ENCODE peak calls at places on chromosomes 6 and 20, in nine cellular contexts. N, P, Z, I, V, E, K, A and C are unnamed samples.

GRCh38 chr6:83708970-83709747 is at the start of gene SNAP91:
- DNase-seq in P (no peak), K (no peak), I (no peak), Z (no peak), V (no peak), N (peak; percentile 83), A (no peak), E (peak; percentile 43), C (no peak)

GRCh38 chr6:31972709-31973350 is 892 bp upstream of the DXO start:
- DNase-seq in V (no peak), N (no peak), E (no peak), A (no peak), K (peak; percentile 35), P (no peak), I (no peak), Z (no peak), C (no peak)

GRCh38 chr20:15938847-15939246 is 634.4 kb downstream of the KIF16B start:
- DNase-seq in Z (no peak), K (no peak), A (no peak), V (no peak), P (no peak), E (no peak), I (no peak), N (no peak), C (no peak)

GRCh38 chr6:15089569-15090144 is 156.2 kb upstream of the JARID2 start:
- DNase-seq in K (no peak), E (peak; percentile 80), N (peak; percentile 19), A (peak; percentile 89), Z (peak; percentile 28), V (peak; percentile 79), P (no peak), I (no peak), C (no peak)

GRCh38 chr20:37327748-37328147 is 18.2 kb upstream of the SRC start:
- DNase-seq in N (no peak), K (no peak), P (no peak), E (no peak), I (no peak), Z (peak; percentile 93), V (no peak), A (no peak), C (peak; percentile 41)

GRCh38 chr6:165663283-165663735 is 268 bp upstream of the PDE10A start:
- DNase-seq in Z (peak; percentile 49), A (no peak), E (no peak), K (peak; percentile 46), N (no peak), V (no peak), P (no peak), I (no peak), C (no peak)

GRCh38 chr20:8490076-8490830 is 358.2 kb downstream of the PLCB1 start:
- DNase-seq in V (no peak), N (no peak), E (no peak), P (no peak), A (no peak), K (no peak), Z (no peak), I (no peak), C (no peak)

GRCh38 chr6:112503210-112503609 is 156.1 kb downstream of the RFPL4B start:
- DNase-seq in P (no peak), E (no peak), N (peak; percentile 30), K (no peak), V (no peak), I (no peak), Z (no peak), A (no peak), C (no peak)

GRCh38 chr6:101178748-101179147 is 214.8 kb upstream of the GRIK2 start:
- DNase-seq in I (no peak), V (no peak), K (peak; percentile 6), E (no peak), Z (no peak), A (no peak), P (no peak), N (no peak), C (no peak)

GRCh38 chr6:105135056-105135455 is 44.8 kb downstream of the POPDC3 start:
- DNase-seq in K (peak; percentile 3), V (no peak), I (no peak), N (no peak), A (no peak), E (no peak), P (no peak), Z (no peak), C (no peak)
- TF ChIP-seq CTCF in K (peak; percentile 47), V (no peak), I (no peak), N (no peak), A (no peak), E (no peak), P (no peak), Z (no peak), C (no peak)

GRCh38 chr6:3194535-3195376 is 32.7 kb downstream of the TUBB2B start:
- DNase-seq in A (no peak), K (peak; percentile 59), N (no peak), Z (no peak), I (no peak), E (no peak), P (no peak), V (no peak), C (no peak)
- TF ChIP-seq CTCF in A (no peak), K (no peak), N (no peak), Z (no peak), I (no peak), E (no peak), P (no peak), V (no peak), C (no peak)

DNA sequence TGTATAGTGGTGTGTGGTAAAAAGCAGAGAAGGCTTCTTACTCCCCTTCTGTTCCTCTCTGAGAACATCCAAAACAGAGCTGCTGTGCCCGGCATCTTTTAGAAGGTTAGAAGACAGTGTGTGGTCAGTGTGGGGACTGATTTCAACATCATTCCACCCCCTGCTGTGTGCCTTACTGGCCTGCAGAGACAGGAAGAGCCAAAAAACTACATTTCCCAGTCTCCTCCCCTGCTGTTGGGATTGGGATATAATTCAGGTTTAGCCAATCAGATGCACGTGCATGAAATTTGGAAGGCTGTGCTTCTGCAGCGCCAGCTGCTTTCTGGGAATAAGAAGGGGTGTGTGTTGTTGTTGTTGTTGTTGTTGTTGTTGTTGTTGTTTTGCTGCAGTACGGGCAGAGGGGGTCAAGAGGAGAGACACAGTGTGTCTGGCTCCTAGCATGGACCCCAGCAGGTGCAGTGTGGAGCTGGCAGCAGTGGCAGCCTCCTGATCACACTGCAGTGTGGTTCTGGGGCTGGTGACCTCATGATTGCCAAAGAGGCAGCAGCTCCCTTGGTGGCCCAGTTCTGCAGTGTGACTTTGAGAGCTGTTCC is 74.7 kb downstream of the MRPL14 start:
- DNase-seq in V (no peak), Z (no peak), K (peak; percentile 75), E (no peak), I (no peak), A (no peak), N (no peak), P (no peak), C (no peak)
- TF ChIP-seq CTCF in V (peak; percentile 44), Z (peak; percentile 8), K (no peak), E (no peak), I (no peak), A (no peak), N (no peak), P (no peak), C (no peak)

DNA sequence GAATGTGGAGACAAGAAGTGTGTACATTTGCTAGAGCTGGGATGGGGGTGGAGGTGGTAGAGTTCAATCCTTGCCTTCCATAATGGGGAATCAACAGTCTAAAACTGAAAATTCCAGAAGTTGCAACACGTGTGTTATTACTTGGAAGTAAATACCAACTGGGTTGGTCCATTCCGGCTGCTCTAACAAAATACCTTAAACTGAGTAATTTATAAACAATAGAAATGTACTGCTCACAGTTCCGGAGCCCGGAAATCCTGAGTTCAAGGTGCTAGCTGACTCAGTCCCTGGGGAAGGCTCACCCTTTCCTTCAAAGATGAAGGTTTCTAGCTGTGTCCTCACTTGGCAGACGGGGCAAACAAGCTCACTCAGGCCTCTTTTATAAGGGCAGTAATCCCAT is 59.0 kb downstream of the RIN2 start:
- DNase-seq in E (no peak), V (no peak), P (no peak), Z (no peak), I (peak; percentile 75), K (peak; percentile 95), A (peak; percentile 56), N (no peak), C (peak; percentile 94)
- TF ChIP-seq CTCF in E (no peak), V (no peak), P (no peak), Z (no peak), I (no peak), K (no peak), A (no peak), N (no peak), C (no peak)

GRCh38 chr6:40774932-40775331 is 187.8 kb upstream of the LRFN2 start:
- DNase-seq in E (no peak), V (no peak), Z (no peak), P (no peak), I (no peak), K (no peak), A (no peak), N (no peak), C (no peak)
- TF ChIP-seq CTCF in E (no peak), V (no peak), Z (no peak), P (no peak), I (no peak), K (no peak), A (no peak), N (no peak), C (no peak)

GRCh38 chr6:67358241-67358640 is 1276.8 kb upstream of the ADGRB3 start:
- DNase-seq in Z (peak; percentile 21), V (no peak), P (no peak), A (no peak), I (no peak), N (no peak), E (no peak), K (no peak), C (no peak)
- TF ChIP-seq CTCF in Z (no peak), V (no peak), P (no peak), A (no peak), I (no peak), N (no peak), E (no peak), K (no peak), C (no peak)

GRCh38 chr20:2914160-2914559 is 40.9 kb downstream of the PTPRA start:
- DNase-seq in A (no peak), I (no peak), K (peak; percentile 4), P (no peak), V (no peak), Z (no peak), N (no peak), E (no peak), C (no peak)
- TF ChIP-seq CTCF in A (no peak), I (peak; percentile 6), K (peak; percentile 50), P (no peak), V (no peak), Z (no peak), N (no peak), E (no peak), C (no peak)